ENCODE peak calls at places on chromosome 2, in nine cellular contexts. A is mesothelial cell of epicardium, X is Calu3, U is left colon, M is suprapubic skin, E is cardiac fibroblast, L is AG10803, B is MM.1S, Z is AG04450. H is an unnamed sample.

GRCh38 chr2:25381502-25381901 is 39.8 kb upstream of the DNMT3A start:
- DNase-seq in E (no peak), Z (no peak), A (no peak), B (no peak), L (no peak), X (no peak), M (peak), U (no peak), H (no peak)

GRCh38 chr2:196224767-196225166 is 53.4 kb upstream of the STK17B start:
- DNase-seq in X (no peak), L (no peak), M (no peak), B (no peak), U (no peak), E (no peak), Z (no peak), A (no peak), H (no peak)

GRCh38 chr2:101806123-101806522 is 108.6 kb downstream of the MAP4K4 start:
- DNase-seq in U (no peak), A (no peak), Z (no peak), X (peak), M (no peak), B (no peak), L (peak), E (peak), H (no peak)

GRCh38 chr2:241007880-241008710 is 9.7 kb downstream of the SNED1 start:
- DNase-seq in U (no peak), A (no peak), B (no peak), Z (no peak), E (no peak), X (no peak), L (no peak), M (no peak), H (no peak)

GRCh38 chr2:130241041-130241707 is 42.9 kb upstream of the TUBA3E start:
- DNase-seq in E (peak), A (no peak), X (peak), Z (no peak), U (peak), B (no peak), M (no peak), L (no peak), H (no peak)

GRCh38 chr2:181977661-181978350 is 7.8 kb upstream of the PPP1R1C start:
- DNase-seq in L (peak), Z (no peak), E (peak), X (no peak), U (no peak), M (no peak), B (no peak), A (no peak), H (no peak)

GRCh38 chr2:73257425-73258125 is 23.5 kb downstream of the CCT7 start:
- DNase-seq in M (no peak), Z (no peak), X (no peak), U (peak), E (no peak), L (no peak), A (no peak), B (no peak), H (no peak)

GRCh38 chr2:118443596-118443995 is 355.3 kb downstream of the INSIG2 start:
- DNase-seq in Z (peak), B (no peak), A (no peak), L (peak), U (no peak), X (no peak), M (no peak), E (peak), H (no peak)

GRCh38 chr2:51710222-51710621 is 678.3 kb upstream of the NRXN1 start:
- DNase-seq in M (no peak), B (peak), X (peak), A (no peak), E (no peak), Z (no peak), U (peak), L (no peak), H (no peak)

GRCh38 chr2:158761626-158762025 is 33.5 kb upstream of the DAPL1 start:
- DNase-seq in B (no peak), A (no peak), X (no peak), M (no peak), Z (no peak), U (no peak), E (peak), L (peak), H (no peak)

GRCh38 chr2:163909411-163910080 is 173.7 kb upstream of the FIGN start:
- DNase-seq in M (no peak), X (no peak), B (no peak), L (no peak), U (no peak), E (no peak), Z (no peak), A (no peak), H (no peak)

GRCh38 chr2:127105656-127106456 is 1.1 kb downstream of the BIN1 start:
- DNase-seq in Z (no peak), A (peak), B (no peak), U (peak), M (peak), L (peak), E (peak), X (peak), H (peak)

GRCh38 chr2:230717595-230717994 is 5.0 kb downstream of the CAB39 start:
- DNase-seq in E (no peak), A (no peak), B (no peak), U (no peak), Z (no peak), X (no peak), M (no peak), L (no peak), H (no peak)

GRCh38 chr2:134290363-134290762 is 36.5 kb downstream of the MGAT5 start:
- DNase-seq in M (no peak), L (no peak), Z (no peak), B (no peak), A (no peak), E (no peak), U (no peak), X (no peak), H (no peak)

GRCh38 chr2:100285691-100286090 is 36.6 kb downstream of the LONRF2 start:
- DNase-seq in L (peak), X (peak), Z (peak), B (no peak), M (no peak), A (no peak), E (peak), U (no peak), H (no peak)

GRCh38 chr2:149819356-149819957 is 231.9 kb upstream of the MMADHC start:
- DNase-seq in E (no peak), B (peak), Z (no peak), L (no peak), M (no peak), U (no peak), X (peak), A (no peak), H (no peak)

GRCh38 chr2:139885921-139886498 is 1105.8 kb upstream of the NXPH2 start:
- DNase-seq in B (no peak), A (no peak), L (no peak), M (no peak), Z (no peak), U (no peak), X (no peak), E (no peak), H (no peak)

GRCh38 chr2:24124003-24124585 is 825 bp downstream of the FAM228B start:
- DNase-seq in M (no peak), B (no peak), X (no peak), U (no peak), A (no peak), E (peak), L (peak), Z (no peak), H (peak)

GRCh38 chr2:203706403-203706802 is at the start of gene CD28:
- DNase-seq in Z (no peak), X (no peak), B (peak), A (no peak), M (no peak), U (peak), E (no peak), L (no peak), H (no peak)

GRCh38 chr2:2613279-2614199 is 282.5 kb upstream of the MYT1L start:
- DNase-seq in A (peak), E (peak), X (peak), U (peak), Z (peak), L (peak), M (peak), B (peak), H (peak)

GRCh38 chr2:63862802-63863201 is 21.1 kb downstream of the UGP2 start:
- DNase-seq in X (no peak), A (no peak), B (no peak), U (no peak), M (no peak), Z (no peak), L (no peak), E (peak), H (no peak)

GRCh38 chr2:147560810-147561521 is 283.9 kb upstream of the ACVR2A start:
- DNase-seq in B (no peak), X (no peak), L (peak), A (no peak), Z (no peak), E (no peak), M (no peak), U (no peak), H (no peak)

GRCh38 chr2:223735035-223735640 is 102.2 kb downstream of the AP1S3 start:
- DNase-seq in U (no peak), B (no peak), Z (no peak), A (no peak), E (peak), X (no peak), M (no peak), L (no peak), H (no peak)

GRCh38 chr2:240986787-240987411 is 11.5 kb upstream of the SNED1 start:
- DNase-seq in B (no peak), E (peak), Z (peak), U (peak), A (no peak), M (peak), L (peak), X (no peak), H (no peak)